ENCODE peak calls at places on chromosomes 1 and 21, in four cellular contexts. One of them, this sample, is unnamed.

GRCh38 chr1:30444850-30445249 is 278.5 kb downstream of the MATN1 start:
- DNase-seq in NB4: no peak
- DNase-seq in transverse colon: no peak
- DNase-seq in HCT116: no peak
- DNase-seq in this sample: no peak

GRCh38 chr1:82013702-82014101 is 213.0 kb downstream of the ADGRL2 start:
- DNase-seq in NB4: no peak
- DNase-seq in HCT116: no peak
- DNase-seq in transverse colon: no peak
- DNase-seq in this sample: no peak

GRCh38 chr21:31973402-31973944 is 100.7 kb downstream of the HUNK start:
- DNase-seq in HCT116: no peak
- DNase-seq in transverse colon: no peak
- DNase-seq in NB4: no peak
- DNase-seq in this sample: no peak

GRCh38 chr1:40618108-40618507 is 47.4 kb downstream of the RIMS3 start:
- DNase-seq in NB4: no peak
- DNase-seq in HCT116: no peak
- DNase-seq in transverse colon: no peak
- DNase-seq in this sample: no peak

GRCh38 chr1:224454337-224455055 is 19.9 kb upstream of the WDR26 start:
- DNase-seq in transverse colon: peak
- DNase-seq in NB4: no peak
- DNase-seq in HCT116: no peak
- DNase-seq in this sample: no peak

GRCh38 chr1:201038537-201038936 is 15.0 kb upstream of the KIF21B start:
- DNase-seq in transverse colon: no peak
- DNase-seq in HCT116: no peak
- DNase-seq in NB4: no peak
- DNase-seq in this sample: no peak

GRCh38 chr1:88985033-88985432 is 7.4 kb downstream of the KYAT3 start:
- DNase-seq in HCT116: peak
- DNase-seq in NB4: no peak
- DNase-seq in transverse colon: no peak
- DNase-seq in this sample: peak

GRCh38 chr1:33220701-33221384 is 35.4 kb upstream of the ZNF362 start:
- DNase-seq in HCT116: peak
- DNase-seq in NB4: no peak
- DNase-seq in transverse colon: no peak
- DNase-seq in this sample: no peak

GRCh38 chr1:235866207-235866912 is at the start of gene LYST:
- DNase-seq in HCT116: no peak
- DNase-seq in NB4: peak
- DNase-seq in transverse colon: peak
- DNase-seq in this sample: peak

GRCh38 chr1:37858931-37859506 is 373 bp downstream of the MTF1 start:
- DNase-seq in HCT116: no peak
- DNase-seq in NB4: peak
- DNase-seq in transverse colon: peak
- DNase-seq in this sample: peak

GRCh38 chr1:43853161-43853921 is 80.3 kb upstream of the ARTN start:
- DNase-seq in HCT116: no peak
- DNase-seq in transverse colon: peak
- DNase-seq in NB4: peak
- DNase-seq in this sample: peak

GRCh38 chr1:22169816-22170215 is 26.9 kb upstream of the WNT4 start:
- DNase-seq in transverse colon: no peak
- DNase-seq in NB4: no peak
- DNase-seq in HCT116: no peak
- DNase-seq in this sample: no peak

GRCh38 chr1:81760487-81761097 is 40.1 kb upstream of the ADGRL2 start:
- DNase-seq in NB4: no peak
- DNase-seq in transverse colon: no peak
- DNase-seq in HCT116: no peak
- DNase-seq in this sample: no peak

GRCh38 chr1:226656201-226656600 is 82.9 kb downstream of the ITPKB start:
- DNase-seq in NB4: no peak
- DNase-seq in HCT116: no peak
- DNase-seq in transverse colon: no peak
- DNase-seq in this sample: no peak

GRCh38 chr1:182608850-182609610 is 4.8 kb upstream of the RGS16 start:
- DNase-seq in transverse colon: no peak
- DNase-seq in HCT116: no peak
- DNase-seq in NB4: no peak
- DNase-seq in this sample: no peak

GRCh38 chr1:150560011-150560438 is 10.8 kb downstream of the ADAMTSL4 start:
- DNase-seq in transverse colon: peak
- DNase-seq in HCT116: peak
- DNase-seq in NB4: peak
- DNase-seq in this sample: peak

GRCh38 chr1:39859859-39860812 is 23.2 kb downstream of the TRIT1 start:
- DNase-seq in HCT116: no peak
- DNase-seq in NB4: no peak
- DNase-seq in transverse colon: no peak
- DNase-seq in this sample: no peak

GRCh38 chr1:201364808-201365105 is 12.7 kb downstream of the TNNT2 start:
- DNase-seq in HCT116: no peak
- DNase-seq in NB4: no peak
- DNase-seq in transverse colon: no peak
- DNase-seq in this sample: no peak

GRCh38 chr1:81304187-81304586 is 496.5 kb upstream of the ADGRL2 start:
- DNase-seq in NB4: no peak
- DNase-seq in HCT116: no peak
- DNase-seq in transverse colon: no peak
- DNase-seq in this sample: no peak

GRCh38 chr1:81230983-81231728 is 569.6 kb upstream of the ADGRL2 start:
- DNase-seq in NB4: no peak
- DNase-seq in transverse colon: no peak
- DNase-seq in HCT116: no peak
- DNase-seq in this sample: no peak

GRCh38 chr1:5111581-5111980 is 457.2 kb downstream of the AJAP1 start:
- DNase-seq in transverse colon: no peak
- DNase-seq in NB4: peak
- DNase-seq in HCT116: no peak
- DNase-seq in this sample: no peak

GRCh38 chr21:19501115-19501514 is 1097.5 kb upstream of the TMPRSS15 start:
- DNase-seq in transverse colon: no peak
- DNase-seq in NB4: no peak
- DNase-seq in HCT116: no peak
- DNase-seq in this sample: no peak

GRCh38 chr1:59276317-59276914 is 20.5 kb upstream of the FGGY start:
- DNase-seq in NB4: no peak
- DNase-seq in HCT116: no peak
- DNase-seq in transverse colon: no peak
- DNase-seq in this sample: no peak

GRCh38 chr1:224736619-224737352 is 120.7 kb downstream of the CNIH3 start:
- DNase-seq in HCT116: no peak
- DNase-seq in transverse colon: no peak
- DNase-seq in NB4: peak
- DNase-seq in this sample: no peak

GRCh38 chr1:31699341-31699891 is 4.4 kb downstream of the COL16A1 start:
- DNase-seq in transverse colon: no peak
- DNase-seq in HCT116: no peak
- DNase-seq in NB4: no peak
- DNase-seq in this sample: no peak

GRCh38 chr21:17441370-17441769 is 71.5 kb upstream of the CXADR start:
- DNase-seq in transverse colon: peak
- DNase-seq in HCT116: no peak
- DNase-seq in NB4: no peak
- DNase-seq in this sample: no peak

GRCh38 chr1:36784147-36784862 is 250.0 kb downstream of the GRIK3 start:
- DNase-seq in NB4: no peak
- DNase-seq in transverse colon: no peak
- DNase-seq in HCT116: no peak
- DNase-seq in this sample: no peak

GRCh38 chr1:151210830-151211229 is 12.5 kb downstream of the PIP5K1A start:
- DNase-seq in NB4: no peak
- DNase-seq in HCT116: no peak
- DNase-seq in transverse colon: no peak
- DNase-seq in this sample: no peak

GRCh38 chr1:226706664-226707063 is 32.4 kb downstream of the ITPKB start:
- DNase-seq in transverse colon: no peak
- DNase-seq in NB4: peak
- DNase-seq in HCT116: no peak
- DNase-seq in this sample: peak

GRCh38 chr1:11342677-11343076 is 69.7 kb downstream of the UBIAD1 start:
- DNase-seq in NB4: no peak
- DNase-seq in transverse colon: no peak
- DNase-seq in HCT116: no peak
- DNase-seq in this sample: no peak

GRCh38 chr1:32447469-32448185 is 17.2 kb upstream of the ZBTB8B start:
- DNase-seq in transverse colon: no peak
- DNase-seq in NB4: no peak
- DNase-seq in HCT116: peak
- DNase-seq in this sample: no peak

GRCh38 chr1:245365621-245366020 is 210.8 kb downstream of the KIF26B start:
- DNase-seq in HCT116: no peak
- DNase-seq in transverse colon: no peak
- DNase-seq in NB4: no peak
- DNase-seq in this sample: no peak

GRCh38 chr1:58842941-58843340 is 59.1 kb upstream of the JUN start:
- DNase-seq in HCT116: no peak
- DNase-seq in NB4: no peak
- DNase-seq in transverse colon: no peak
- DNase-seq in this sample: no peak

GRCh38 chr1:52814465-52814864 is 28.1 kb upstream of the ZYG11A start:
- DNase-seq in HCT116: peak
- DNase-seq in transverse colon: no peak
- DNase-seq in NB4: no peak
- DNase-seq in this sample: no peak

GRCh38 chr1:112849425-112849966 is 106.5 kb downstream of the SLC16A1 start:
- DNase-seq in NB4: peak
- DNase-seq in HCT116: no peak
- DNase-seq in transverse colon: peak
- DNase-seq in this sample: peak

GRCh38 chr1:46302091-46303037 is 1.1 kb downstream of the LRRC41 start:
- DNase-seq in HCT116: no peak
- DNase-seq in transverse colon: peak
- DNase-seq in NB4: peak
- DNase-seq in this sample: peak

GRCh38 chr1:46300673-46301405 is 2.6 kb downstream of the LRRC41 start:
- DNase-seq in NB4: peak
- DNase-seq in transverse colon: no peak
- DNase-seq in HCT116: no peak
- DNase-seq in this sample: no peak

GRCh38 chr1:46303872-46304326 is 401 bp downstream of the UQCRH start:
- DNase-seq in transverse colon: no peak
- DNase-seq in HCT116: no peak
- DNase-seq in NB4: peak
- DNase-seq in this sample: peak

GRCh38 chr1:46303038-46303871 is at the start of the genes LRRC41 and UQCRH:
- DNase-seq in HCT116: peak
- DNase-seq in transverse colon: peak
- DNase-seq in NB4: peak
- DNase-seq in this sample: peak

GRCh38 chr1:46301406-46302090 is 1.9 kb downstream of the LRRC41 start:
- DNase-seq in NB4: peak
- DNase-seq in transverse colon: no peak
- DNase-seq in HCT116: no peak
- DNase-seq in this sample: peak
- TF ChIP-seq POLR2A in NB4: no peak
- TF ChIP-seq POLR2A in transverse colon: no peak
- TF ChIP-seq POLR2A in HCT116: no peak
- TF ChIP-seq POLR2A in this sample: peak

DNA sequence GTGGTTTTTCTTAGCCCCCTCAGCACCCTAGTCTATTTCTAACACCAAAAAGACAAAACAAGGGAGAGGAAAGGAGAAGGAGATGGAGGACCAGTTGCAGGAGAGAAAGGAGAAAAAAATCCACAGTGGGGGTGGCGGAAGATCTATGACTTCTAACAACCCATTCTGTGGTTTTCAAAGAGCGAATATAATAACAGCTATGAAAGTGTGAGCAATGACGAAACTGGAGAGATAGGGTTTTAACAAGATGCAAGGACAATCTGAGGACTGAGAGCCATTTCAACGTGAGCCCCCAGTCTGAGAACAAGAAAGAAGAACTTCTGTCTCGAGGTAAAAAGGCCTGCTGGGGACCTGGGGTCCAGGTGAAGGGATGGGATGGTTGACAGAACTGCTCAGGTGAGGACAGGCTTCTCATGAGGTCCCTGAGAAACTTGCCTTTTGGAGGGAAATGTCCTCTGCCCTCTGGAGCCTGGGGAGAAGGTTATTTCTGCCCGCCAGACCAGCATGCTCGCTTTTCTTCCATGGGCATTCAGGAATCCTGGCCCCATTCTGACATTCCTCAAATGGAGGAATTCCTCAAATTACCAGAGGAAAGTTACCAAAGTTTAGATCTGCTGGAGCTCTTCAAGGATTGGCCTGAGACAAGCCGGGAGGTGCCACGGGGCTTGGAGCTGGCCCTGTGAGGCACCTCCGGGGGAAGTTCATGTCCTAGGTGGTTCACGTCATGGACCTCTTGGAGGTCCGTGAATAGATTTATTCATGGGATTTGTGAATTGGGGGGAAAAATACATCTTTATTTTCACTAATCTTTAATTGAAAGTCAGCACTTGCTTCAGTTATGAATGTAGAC is at the start of gene CD160:
- DNase-seq in transverse colon: no peak
- DNase-seq in HCT116: no peak
- DNase-seq in NB4: peak
- DNase-seq in this sample: no peak
- TF ChIP-seq POLR2A in transverse colon: no peak
- TF ChIP-seq POLR2A in HCT116: no peak
- TF ChIP-seq POLR2A in NB4: no peak
- TF ChIP-seq POLR2A in this sample: no peak

GRCh38 chr1:67814121-67814772 is 19.0 kb downstream of the GNG12 start:
- DNase-seq in transverse colon: no peak
- DNase-seq in HCT116: no peak
- DNase-seq in NB4: no peak
- DNase-seq in this sample: no peak
- TF ChIP-seq POLR2A in transverse colon: no peak
- TF ChIP-seq POLR2A in HCT116: no peak
- TF ChIP-seq POLR2A in NB4: no peak
- TF ChIP-seq POLR2A in this sample: no peak

GRCh38 chr1:47894718-47895393 is 102.3 kb downstream of the TRABD2B start:
- DNase-seq in NB4: peak
- DNase-seq in transverse colon: peak
- DNase-seq in HCT116: no peak
- DNase-seq in this sample: no peak
- TF ChIP-seq POLR2A in NB4: no peak
- TF ChIP-seq POLR2A in transverse colon: no peak
- TF ChIP-seq POLR2A in HCT116: no peak
- TF ChIP-seq POLR2A in this sample: no peak

GRCh38 chr1:209768354-209768774 is 12.5 kb downstream of the TRAF3IP3 start:
- DNase-seq in NB4: peak
- DNase-seq in HCT116: no peak
- DNase-seq in transverse colon: peak
- DNase-seq in this sample: no peak
- TF ChIP-seq POLR2A in NB4: peak
- TF ChIP-seq POLR2A in HCT116: no peak
- TF ChIP-seq POLR2A in transverse colon: peak
- TF ChIP-seq POLR2A in this sample: no peak

This sample was measured in erythroblast.